ENCODE peak calls at places on chromosomes 13 and 19, in seven cellular contexts. R is NCI-H82; O is ovary; C is HL-60; Y is stimulated activated CD4-positive, alpha-beta T cell treated with anti-CD3 and anti-CD28 coated beads, Interleukin-2, amount 100 ng/mL, for 48 hours; N is NCI-H1436; Z is cardiac muscle cell. B is an unnamed sample.

GRCh38 chr19:46616631-46617322 is 8.1 kb downstream of the PTGIR start:
- DNase-seq in Y (no peak), N (peak), R (peak), O (peak), C (no peak), Z (peak), B (no peak)

GRCh38 chr19:56821209-56821608 is 19.3 kb downstream of the PEG3 start:
- DNase-seq in R (no peak), Y (no peak), Z (no peak), C (no peak), N (no peak), O (no peak), B (no peak)

GRCh38 chr19:8090932-8091331 is 38.4 kb downstream of the CCL25 start:
- DNase-seq in N (no peak), Y (no peak), R (no peak), Z (no peak), O (no peak), C (no peak), B (no peak)

GRCh38 chr19:46697142-46697960 is 19.6 kb downstream of the PRKD2 start:
- DNase-seq in R (peak), Y (peak), N (no peak), C (peak), O (peak), Z (peak), B (peak)

GRCh38 chr13:95480131-95480545 is 72.4 kb upstream of the CLDN10 start:
- DNase-seq in C (peak), R (no peak), N (no peak), Z (peak), Y (no peak), O (no peak), B (peak)

GRCh38 chr13:112781881-112782361 is 92.1 kb downstream of the ATP11A start:
- DNase-seq in O (no peak), C (no peak), Z (no peak), R (no peak), Y (no peak), N (no peak), B (peak)

GRCh38 chr13:98773053-98773452 is 20.6 kb upstream of the SLC15A1 start:
- DNase-seq in Z (no peak), Y (no peak), R (peak), N (no peak), O (no peak), C (no peak), B (no peak)

GRCh38 chr13:110396913-110397379 is 89.9 kb downstream of the COL4A2 start:
- DNase-seq in Z (peak), O (peak), N (no peak), R (no peak), Y (no peak), C (no peak), B (peak)

GRCh38 chr19:328025-328505 is 16.5 kb downstream of the MIER2 start:
- DNase-seq in R (no peak), C (no peak), Z (no peak), N (no peak), O (no peak), Y (no peak), B (no peak)

GRCh38 chr19:4373601-4374441 is 26.5 kb downstream of the SH3GL1 start:
- DNase-seq in Z (peak), R (no peak), O (no peak), N (no peak), C (no peak), Y (no peak), B (peak)

GRCh38 chr19:29255006-29255405 is 42.1 kb upstream of the UQCRFS1 start:
- DNase-seq in C (no peak), Y (no peak), O (no peak), R (no peak), N (no peak), Z (no peak), B (no peak)

GRCh38 chr19:54160182-54160811 is 776 bp upstream of the LENG1 start:
- DNase-seq in Y (no peak), Z (peak), N (peak), C (no peak), R (peak), O (peak), B (no peak)

GRCh38 chr13:19680751-19681150 is 47.3 kb downstream of the MPHOSPH8 start:
- DNase-seq in O (no peak), C (no peak), Z (no peak), N (no peak), R (no peak), Y (no peak), B (no peak)

GRCh38 chr13:51269039-51269438 is 46.8 kb downstream of the FAM124A start:
- DNase-seq in Y (no peak), N (no peak), C (no peak), R (no peak), Z (peak), O (no peak), B (no peak)

GRCh38 chr19:7492142-7493055 is 3.6 kb upstream of the PEX11G start:
- DNase-seq in Y (peak), Z (peak), O (no peak), C (peak), N (no peak), R (no peak), B (no peak)

GRCh38 chr13:31007392-31007791 is 74.9 kb downstream of the TEX26 start:
- DNase-seq in Z (no peak), N (no peak), O (no peak), Y (no peak), R (no peak), C (no peak), B (no peak)

GRCh38 chr13:20219585-20219984 is 12.5 kb downstream of the GJB6 start:
- DNase-seq in Y (no peak), O (no peak), Z (no peak), R (no peak), N (no peak), C (no peak), B (no peak)

GRCh38 chr13:58056411-58056810 is 424.9 kb downstream of the PCDH17 start:
- DNase-seq in Y (no peak), N (no peak), C (no peak), R (no peak), Z (no peak), O (no peak), B (no peak)

GRCh38 chr19:13974073-13974472 is 21.8 kb downstream of the DCAF15 start:
- DNase-seq in C (no peak), R (peak), O (no peak), Z (no peak), N (peak), Y (no peak), B (no peak)

GRCh38 chr13:111380431-111380830 is 60.0 kb downstream of the TEX29 start:
- DNase-seq in R (no peak), Z (no peak), O (no peak), C (no peak), Y (no peak), N (no peak), B (peak)

GRCh38 chr19:51690359-51691121 is 2.6 kb upstream of the SPACA6 start:
- DNase-seq in R (peak), C (peak), Z (peak), N (peak), Y (peak), O (peak), B (peak)

GRCh38 chr13:50561774-50562173 is 281.7 kb downstream of the DLEU7 start:
- DNase-seq in O (no peak), R (peak), Z (no peak), C (no peak), N (no peak), Y (no peak), B (no peak)

GRCh38 chr13:98389319-98389718 is 187.6 kb downstream of the STK24 start:
- DNase-seq in C (no peak), O (no peak), Y (no peak), N (no peak), R (no peak), Z (peak), B (no peak)

GRCh38 chr13:30216111-30216510 is 91.2 kb downstream of the KATNAL1 start:
- DNase-seq in O (no peak), C (no peak), Z (no peak), N (no peak), R (peak), Y (no peak), B (no peak)

GRCh38 chr13:22243519-22244197 is 572.8 kb downstream of the FGF9 start:
- DNase-seq in N (no peak), R (no peak), Y (no peak), O (no peak), Z (no peak), C (no peak), B (no peak)

GRCh38 chr13:30821421-30821820 is 84.7 kb upstream of the MEDAG start:
- DNase-seq in Y (no peak), R (no peak), O (no peak), C (no peak), Z (no peak), N (no peak), B (no peak)

GRCh38 chr13:105202384-105202783 is 1333.1 kb downstream of the EFNB2 start:
- DNase-seq in O (no peak), Z (peak), Y (no peak), R (peak), N (no peak), C (no peak), B (no peak)

GRCh38 chr19:1904385-1905070 is 671 bp upstream of the ADAT3 start:
- DNase-seq in R (peak), C (peak), O (no peak), N (no peak), Z (peak), Y (no peak), B (peak)

GRCh38 chr19:40512473-40513344 is 45.9 kb downstream of the SPTBN4 start:
- DNase-seq in O (no peak), R (peak), N (no peak), Y (no peak), Z (peak), C (no peak), B (no peak)

GRCh38 chr19:32748497-32748896 is 28.9 kb downstream of the TDRD12 start:
- DNase-seq in N (peak), Y (no peak), R (peak), Z (no peak), O (no peak), C (no peak), B (no peak)

GRCh38 chr13:90951663-90952062 is 395.8 kb upstream of the MIR17HG start:
- DNase-seq in Z (no peak), C (no peak), N (no peak), Y (no peak), R (no peak), O (no peak), B (no peak)

GRCh38 chr13:68168448-68168847 is 938.3 kb upstream of the PCDH9 start:
- DNase-seq in O (no peak), R (no peak), C (no peak), N (no peak), Y (no peak), Z (no peak), B (no peak)